ENCODE peak calls at places on chromosomes 5 and 9, in six cellular contexts. S is H54, Z is HFFc6, E is NCI-H1105, H is NCI-H2029, Y is AG09309. L is an unnamed sample.
A peak's percentile ranks its signal among the peaks of the same experiment; 100 is the strongest.

GRCh38 chr9:3513265-3513818 is 12.5 kb downstream of the RFX3 start:
- DNase-seq in Y (no peak), H (no peak), E (no peak), Z (no peak), S (no peak), L (peak; percentile 23)

GRCh38 chr5:99169309-99169708 is 240.5 kb upstream of the CHD1 start:
- DNase-seq in H (no peak), Z (no peak), Y (no peak), S (no peak), E (no peak), L (peak; percentile 44)

GRCh38 chr5:10493884-10494283 is 52.2 kb downstream of the ROPN1L start:
- DNase-seq in H (no peak), Y (no peak), S (no peak), E (no peak), Z (no peak), L (no peak)

GRCh38 chr5:115575167-115576070 is 26.9 kb downstream of the TICAM2 start:
- DNase-seq in S (peak; percentile 17), Y (no peak), H (no peak), Z (peak; percentile 68), E (no peak), L (peak; percentile 16)

GRCh38 chr5:112973036-112973435 is 3.6 kb upstream of the DCP2 start:
- DNase-seq in Z (no peak), Y (no peak), S (no peak), H (no peak), E (no peak), L (no peak)

GRCh38 chr9:94804917-94805544 is 78.5 kb downstream of the AOPEP start:
- DNase-seq in E (peak; percentile 48), S (no peak), Z (no peak), H (no peak), Y (no peak), L (peak; percentile 6)

GRCh38 chr5:148730272-148730954 is 76.1 kb upstream of the HTR4 start:
- DNase-seq in E (no peak), Y (no peak), Z (peak; percentile 29), S (no peak), H (no peak), L (no peak)

GRCh38 chr9:132986586-132986985 is 8.1 kb downstream of the GFI1B start:
- DNase-seq in H (no peak), S (peak; percentile 82), Z (no peak), E (no peak), Y (no peak), L (no peak)

GRCh38 chr5:34854459-34855174 is 15.7 kb downstream of the TTC23L start:
- DNase-seq in S (no peak), Z (no peak), Y (no peak), H (peak; percentile 89), E (peak; percentile 61), L (peak; percentile 90)

GRCh38 chr5:102797485-102797884 is 42.4 kb downstream of the PAM start:
- DNase-seq in E (no peak), Z (no peak), S (no peak), H (no peak), Y (no peak), L (no peak)

GRCh38 chr5:178131446-178131996 is 707 bp downstream of the RMND5B start:
- DNase-seq in Z (no peak), S (no peak), E (no peak), H (no peak), Y (no peak), L (no peak)

GRCh38 chr9:111483419-111483861 is 743 bp downstream of the ECPAS start:
- DNase-seq in H (peak; percentile 53), E (peak; percentile 45), Z (no peak), S (peak; percentile 56), Y (no peak), L (peak; percentile 74)

GRCh38 chr5:145965804-145966203 is 29.4 kb downstream of the SH3RF2 start:
- DNase-seq in E (no peak), Y (no peak), S (no peak), Z (no peak), H (peak; percentile 60), L (no peak)

GRCh38 chr5:148828461-148829247 is 2.2 kb downstream of the ADRB2 start:
- DNase-seq in S (no peak), E (no peak), Y (no peak), H (no peak), Z (no peak), L (no peak)

GRCh38 chr5:87900419-87900818 is 368.2 kb downstream of the TMEM161B start:
- DNase-seq in Y (no peak), H (no peak), Z (no peak), S (no peak), E (no peak), L (peak; percentile 10)

GRCh38 chr5:83441752-83442151 is 29.8 kb upstream of the VCAN start:
- DNase-seq in H (no peak), S (no peak), Z (no peak), E (no peak), Y (no peak), L (no peak)

GRCh38 chr5:101531031-101531430 is 627.9 kb upstream of the ST8SIA4 start:
- DNase-seq in H (no peak), E (no peak), Y (no peak), S (no peak), Z (no peak), L (no peak)

GRCh38 chr5:181223041-181223728 is at the start of gene TRIM41:
- DNase-seq in S (peak; percentile 79), H (no peak), E (no peak), Y (peak; percentile 93), Z (peak; percentile 98), L (peak; percentile 98)

GRCh38 chr9:130157079-130157478 is 15.1 kb upstream of the NCS1 start:
- DNase-seq in E (no peak), Y (no peak), S (no peak), H (no peak), Z (no peak), L (no peak)

GRCh38 chr5:58466939-58467338 is 7.1 kb upstream of the PLK2 start:
- DNase-seq in S (no peak), H (no peak), Y (no peak), E (no peak), Z (peak; percentile 45), L (peak; percentile 43)

GRCh38 chr5:36777105-36777757 is 99.3 kb upstream of the NIPBL start:
- DNase-seq in Y (no peak), H (no peak), E (no peak), Z (no peak), S (peak; percentile 19), L (peak; percentile 66)

GRCh38 chr9:129944501-129945116 is 98.4 kb downstream of the FNBP1 start:
- DNase-seq in Y (no peak), Z (no peak), E (no peak), H (no peak), S (no peak), L (peak; percentile 50)

GRCh38 chr5:59489551-59489950 is 404.0 kb downstream of the PDE4D start:
- DNase-seq in Z (no peak), H (no peak), E (no peak), S (no peak), Y (no peak), L (no peak)

GRCh38 chr9:91700475-91700874 is 249.6 kb downstream of the ROR2 start:
- DNase-seq in S (no peak), Y (no peak), E (no peak), Z (no peak), H (no peak), L (no peak)